ENCODE peak calls at places on chromosomes 13 and 19, in seven cellular contexts. T, Q, G, Z, P, K and I are unnamed samples. For H3K27me3, the result is how much of the 10 kb centered on the place peaks cover.

GRCh38 chr13:60645552-60646138 is 248.6 kb downstream of the TDRD3 start:
- DNase-seq in Q (no peak), G (no peak), Z (no peak), T (no peak), K (no peak), P (no peak), I (no peak)

GRCh38 chr19:38252935-38253691 is 3.1 kb downstream of the PPP1R14A start:
- DNase-seq in P (no peak), K (no peak), Z (no peak), T (no peak), Q (peak), G (no peak), I (no peak)

GRCh38 chr19:32673573-32673972 is 1.4 kb downstream of the ANKRD27 start:
- DNase-seq in Z (no peak), K (no peak), G (no peak), T (no peak), Q (no peak), P (no peak), I (no peak)

GRCh38 chr19:15297416-15298224 is 34.7 kb downstream of the BRD4 start:
- DNase-seq in T (peak), Q (no peak), G (peak), P (peak), Z (no peak), K (peak), I (no peak)

GRCh38 chr13:106352850-106353249 is 182.6 kb downstream of the EFNB2 start:
- DNase-seq in G (no peak), Z (no peak), K (no peak), P (peak), T (no peak), Q (no peak), I (no peak)

GRCh38 chr13:86856996-86857395 is 814.2 kb upstream of the SLITRK5 start:
- DNase-seq in Z (no peak), P (peak), T (peak), G (no peak), Q (no peak), K (no peak), I (no peak)

GRCh38 chr19:632228-633067 is 889 bp downstream of the POLRMT start:
- DNase-seq in Q (no peak), Z (peak), K (no peak), T (no peak), G (peak), P (peak), I (peak)

GRCh38 chr19:1049106-1049505 is 9.2 kb downstream of the ABCA7 start:
- DNase-seq in P (no peak), G (no peak), T (no peak), Q (no peak), Z (no peak), K (no peak), I (no peak)

GRCh38 chr19:1283207-1283916 is 2.3 kb upstream of the EFNA2 start:
- DNase-seq in T (no peak), K (no peak), G (no peak), Q (no peak), P (no peak), Z (no peak), I (no peak)

GRCh38 chr13:23399254-23399796 is 34.2 kb downstream of the SACS start:
- DNase-seq in P (no peak), Z (no peak), G (no peak), T (no peak), K (no peak), Q (no peak), I (peak)

GRCh38 chr19:49682274-49682673 is 5.2 kb downstream of the PRMT1 start:
- DNase-seq in G (no peak), Q (no peak), T (no peak), Z (no peak), P (no peak), K (no peak), I (no peak)

GRCh38 chr13:27450921-27451461 is 627 bp upstream of the MTIF3 start:
- DNase-seq in P (peak), T (no peak), Q (peak), K (no peak), G (peak), Z (peak), I (no peak)

GRCh38 chr19:56163097-56163496 is 12.7 kb upstream of the GALP start:
- DNase-seq in T (no peak), K (no peak), P (no peak), Q (no peak), Z (no peak), G (no peak), I (no peak)

GRCh38 chr13:51178456-51179074 is 43.6 kb upstream of the FAM124A start:
- DNase-seq in K (no peak), T (no peak), Q (no peak), P (no peak), Z (no peak), G (peak), I (no peak)

GRCh38 chr19:4508698-4509097 is 9.6 kb downstream of the PLIN4 start:
- DNase-seq in Z (no peak), P (no peak), T (no peak), Q (no peak), G (no peak), K (no peak), I (no peak)

GRCh38 chr13:113845055-113845454 is 18.8 kb downstream of the GAS6 start:
- DNase-seq in K (no peak), Q (peak), P (no peak), T (no peak), Z (no peak), G (no peak), I (no peak)

GRCh38 chr19:3094638-3095374 is 644 bp downstream of the GNA11 start:
- DNase-seq in Q (no peak), P (peak), K (no peak), T (no peak), G (peak), Z (no peak), I (no peak)

GRCh38 chr13:113923376-113924063 is 50.4 kb downstream of the C13orf46 start:
- DNase-seq in P (no peak), K (no peak), T (no peak), G (no peak), Q (no peak), Z (no peak), I (no peak)

GRCh38 chr13:94210826-94211225 is 268.7 kb downstream of the DCT start:
- DNase-seq in P (no peak), T (no peak), Q (no peak), G (peak), K (no peak), Z (no peak), I (no peak)

GRCh38 chr19:47778089-47778953 is at the start of gene SELENOW:
- DNase-seq in T (peak), Z (peak), K (no peak), G (peak), P (peak), Q (peak), I (peak)

GRCh38 chr13:113876341-113877148 is 12.7 kb upstream of the GAS6 start:
- DNase-seq in Z (no peak), K (no peak), G (no peak), T (no peak), P (no peak), Q (no peak), I (no peak)

GRCh38 chr13:53343345-53343744 is 314.7 kb downstream of the OLFM4 start:
- DNase-seq in Q (no peak), T (no peak), P (no peak), Z (peak), K (no peak), G (no peak), I (peak)

GRCh38 chr19:44587863-44588752 is 25.3 kb upstream of the IGSF23 start:
- DNase-seq in Z (no peak), T (peak), G (peak), P (peak), Q (no peak), K (peak), I (no peak)

GRCh38 chr13:23531446-23531845 is 38.8 kb upstream of the TNFRSF19 start:
- DNase-seq in G (no peak), Q (no peak), Z (no peak), K (no peak), T (no peak), P (no peak), I (no peak)

GRCh38 chr13:112105244-112105681 is 38.3 kb downstream of the SOX1 start:
- DNase-seq in Q (no peak), K (no peak), Z (peak), G (no peak), T (no peak), P (no peak), I (no peak)

GRCh38 chr13:112106467-112107141 is 39.7 kb downstream of the SOX1 start:
- DNase-seq in K (no peak), G (no peak), P (no peak), T (no peak), Q (no peak), Z (peak), I (no peak)

GRCh38 chr13:112104873-112105234 is 37.9 kb downstream of the SOX1 start:
- DNase-seq in Z (no peak), P (no peak), Q (no peak), K (no peak), G (no peak), T (no peak), I (no peak)

GRCh38 chr13:112105884-112106283 is 38.9 kb downstream of the SOX1 start:
- DNase-seq in Q (no peak), T (no peak), K (no peak), G (no peak), Z (peak), P (no peak), I (no peak)

DNA sequence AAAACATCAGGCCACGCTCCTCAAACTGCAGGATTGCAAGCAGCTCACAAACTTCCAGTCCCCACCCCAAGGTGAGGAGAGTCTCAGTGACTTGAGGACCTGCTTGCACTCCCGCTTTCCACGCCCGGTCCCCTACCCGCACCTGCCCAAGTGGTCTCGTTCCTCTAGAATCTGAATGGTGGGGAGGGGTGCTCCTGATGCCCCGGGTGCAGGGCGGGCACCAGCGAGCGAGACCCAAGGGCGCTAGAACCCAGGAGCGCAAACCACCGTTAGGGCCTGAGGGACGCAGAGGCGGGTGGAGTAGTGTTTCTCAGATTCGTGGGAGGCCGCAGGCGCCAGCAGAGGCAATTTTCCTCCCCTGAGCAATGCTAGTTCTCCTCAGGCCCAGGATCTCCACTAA is 40.3 kb downstream of the SOX1 start:
- DNase-seq in T (no peak), K (no peak), Z (no peak), P (no peak), G (no peak), Q (no peak), I (no peak)
- H3K27me3 ChIP-seq in T (under half), K (under half), Z (under half), P (under half), G (half or more), Q (half or more), I (under half)

GRCh38 chr19:13693933-13694332 is 70.4 kb upstream of the MRI1 start:
- DNase-seq in G (no peak), T (no peak), K (no peak), Z (no peak), Q (no peak), P (no peak), I (no peak)

GRCh38 chr19:13691569-13691968 is 72.8 kb upstream of the MRI1 start:
- DNase-seq in T (no peak), G (no peak), K (no peak), Q (no peak), Z (no peak), P (no peak), I (no peak)

GRCh38 chr19:13692096-13692495 is 72.2 kb upstream of the MRI1 start:
- DNase-seq in T (peak), Q (no peak), Z (no peak), P (peak), G (peak), K (no peak), I (no peak)

GRCh38 chr19:13684021-13684420 is 80.3 kb upstream of the MRI1 start:
- DNase-seq in Q (no peak), T (no peak), G (no peak), P (no peak), Z (no peak), K (no peak), I (no peak)

GRCh38 chr19:13689050-13689449 is 75.3 kb upstream of the MRI1 start:
- DNase-seq in G (peak), P (peak), T (no peak), K (no peak), Z (peak), Q (no peak), I (peak)
- H3K27me3 ChIP-seq in G (under half), P (under half), T (under half), K (under half), Z (under half), Q (under half), I (under half)

GRCh38 chr13:41456768-41457588 is at the start of gene RGCC:
- DNase-seq in P (peak), K (no peak), Q (peak), Z (peak), G (peak), T (no peak), I (peak)

GRCh38 chr13:41452462-41452861 is 4.9 kb upstream of the RGCC start:
- DNase-seq in K (no peak), P (no peak), T (no peak), Q (no peak), Z (no peak), G (no peak), I (no peak)

GRCh38 chr13:41455725-41456419 is 1.5 kb upstream of the RGCC start:
- DNase-seq in G (no peak), T (no peak), Z (no peak), K (peak), Q (no peak), P (no peak), I (no peak)

GRCh38 chr13:41453620-41454019 is 3.7 kb upstream of the RGCC start:
- DNase-seq in Z (no peak), T (no peak), K (no peak), P (no peak), G (no peak), Q (no peak), I (no peak)

DNA sequence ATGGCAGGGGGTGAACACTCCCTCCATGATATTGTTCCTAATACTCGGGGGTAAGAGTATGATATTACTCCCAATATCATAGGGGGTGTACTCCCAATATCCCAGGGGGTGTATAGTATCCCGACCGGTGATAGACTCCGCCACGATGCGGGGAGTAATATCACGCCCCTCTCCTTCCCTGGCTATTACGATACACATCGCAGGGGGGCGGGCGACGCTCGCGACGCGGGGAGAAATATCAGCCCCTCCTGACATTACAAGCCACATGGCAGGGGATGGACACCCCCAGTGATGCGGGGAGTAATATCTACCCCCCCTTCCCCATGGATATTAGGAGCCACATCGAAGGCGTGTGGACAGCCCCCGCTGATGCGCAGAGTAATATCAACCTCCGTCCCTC is 3.2 kb upstream of the RGCC start:
- DNase-seq in P (no peak), Q (no peak), K (no peak), Z (no peak), T (no peak), G (no peak), I (no peak)
- H3K27me3 ChIP-seq in P (under half), Q (under half), K (under half), Z (under half), T (under half), G (half or more), I (under half)

GRCh38 chr13:33224191-33224590 is 61.4 kb downstream of the STARD13 start:
- DNase-seq in P (no peak), T (no peak), G (no peak), Z (no peak), Q (no peak), K (no peak), I (no peak)

GRCh38 chr13:33218426-33218825 is 67.1 kb downstream of the STARD13 start:
- DNase-seq in P (no peak), Z (no peak), Q (no peak), K (no peak), G (no peak), T (no peak), I (no peak)

GRCh38 chr13:33217256-33217655 is 68.3 kb downstream of the STARD13 start:
- DNase-seq in P (no peak), Q (no peak), K (no peak), Z (no peak), G (no peak), T (no peak), I (no peak)

GRCh38 chr13:33218020-33218419 is 67.5 kb downstream of the STARD13 start:
- DNase-seq in K (no peak), T (no peak), Q (no peak), P (peak), G (peak), Z (no peak), I (no peak)

GRCh38 chr13:33219926-33220325 is 65.6 kb downstream of the STARD13 start:
- DNase-seq in Z (no peak), T (no peak), K (no peak), Q (no peak), P (no peak), G (no peak), I (no peak)
- H3K27me3 ChIP-seq in Z (under half), T (under half), K (under half), Q (under half), P (under half), G (under half), I (under half)

GRCh38 chr13:97001641-97002040 is 7.4 kb upstream of the OXGR1 start:
- DNase-seq in T (no peak), P (no peak), K (no peak), Q (no peak), G (no peak), Z (no peak), I (no peak)

GRCh38 chr13:96998071-96998470 is 3.8 kb upstream of the OXGR1 start:
- DNase-seq in T (no peak), G (no peak), P (no peak), Z (no peak), K (no peak), Q (no peak), I (no peak)

GRCh38 chr13:97002581-97002980 is 8.3 kb upstream of the OXGR1 start:
- DNase-seq in Q (no peak), G (peak), Z (no peak), P (no peak), T (no peak), K (no peak), I (no peak)

GRCh38 chr13:97003071-97003470 is 8.8 kb upstream of the OXGR1 start:
- DNase-seq in Q (no peak), Z (no peak), G (no peak), T (no peak), P (no peak), K (no peak), I (no peak)

DNA sequence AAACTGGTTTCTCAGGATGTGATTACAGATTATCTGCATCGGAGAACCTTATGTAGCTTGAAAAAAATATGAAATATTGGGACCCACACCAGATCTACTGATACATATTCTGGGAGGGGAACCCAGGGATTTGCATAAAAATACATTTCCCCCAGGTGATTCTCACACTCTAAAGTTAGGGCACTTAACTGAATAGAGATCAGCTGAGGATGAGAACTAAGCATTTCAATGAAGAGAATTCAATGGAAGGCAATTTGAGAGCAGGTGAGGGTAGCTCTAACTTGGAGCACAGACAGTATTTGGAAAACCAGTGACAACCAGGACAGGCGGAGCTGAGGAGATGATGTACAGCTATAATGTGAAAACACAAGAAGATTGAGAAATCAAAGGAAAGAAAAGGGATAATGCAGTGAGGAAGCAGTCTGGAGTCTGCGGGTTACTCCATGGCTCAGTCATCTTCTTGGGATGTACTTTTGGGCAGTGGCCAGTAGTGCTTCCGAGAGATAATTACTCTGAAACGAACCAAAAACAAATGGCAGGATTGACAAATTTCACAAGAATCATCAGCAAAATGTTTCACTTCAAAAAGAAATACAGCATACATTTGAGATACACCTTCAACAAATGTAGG is 6.1 kb upstream of the OXGR1 start:
- DNase-seq in Z (no peak), Q (no peak), G (peak), P (peak), K (no peak), T (no peak), I (no peak)
- H3K27me3 ChIP-seq in Z (under half), Q (under half), G (half or more), P (under half), K (under half), T (under half), I (under half)

DNA sequence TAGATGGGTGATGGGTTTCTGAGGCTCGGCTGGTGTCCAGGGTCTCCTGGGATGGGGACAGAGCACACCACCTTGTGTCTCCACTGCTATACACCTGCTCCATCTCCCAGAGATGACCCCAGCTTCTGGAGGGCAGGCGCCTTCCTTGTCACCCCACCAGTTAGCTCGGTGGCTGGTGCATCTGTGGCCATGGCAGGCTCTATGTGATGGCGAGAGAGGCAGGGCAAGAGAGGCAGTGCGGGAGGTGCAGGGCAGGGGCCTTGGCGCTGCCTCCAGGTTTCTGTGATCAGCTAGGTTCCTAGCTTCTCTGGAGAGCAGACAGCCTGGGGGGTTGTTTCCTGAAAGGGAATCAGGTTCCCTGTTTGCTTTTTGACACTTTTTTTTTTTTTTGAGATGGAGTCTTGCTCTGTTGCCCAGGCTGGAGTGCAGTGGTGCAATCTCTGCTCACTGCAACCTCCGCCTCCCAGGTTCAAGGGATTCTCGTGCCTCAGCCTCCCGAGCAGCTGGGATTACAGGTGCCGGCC is 69.0 kb upstream of the ZNF536 start:
- DNase-seq in G (no peak), T (no peak), K (no peak), Z (no peak), Q (no peak), P (no peak), I (no peak)
- H3K27me3 ChIP-seq in G (under half), T (under half), K (under half), Z (under half), Q (under half), P (under half), I (under half)